ENCODE peak calls at places on chromosomes 2 and 18, in four cellular contexts. Z is IMR-90, K is dorsolateral prefrontal cortex, Q is ovary. M is an unnamed sample.

GRCh38 chr2:176508984-176509383 is 239.7 kb downstream of the MTX2 start:
- DNase-seq in K (no peak), Q (no peak), Z (no peak), M (no peak)

GRCh38 chr2:231379266-231380215 is 16.0 kb upstream of the B3GNT7 start:
- DNase-seq in Z (no peak), K (no peak), Q (no peak), M (no peak)

GRCh38 chr2:222865301-222865700 is 4.5 kb downstream of the ACSL3 start:
- DNase-seq in Z (no peak), Q (no peak), K (no peak), M (no peak)

GRCh38 chr2:179657068-179657467 is 204.3 kb downstream of the ZNF385B start:
- DNase-seq in Q (no peak), Z (no peak), K (no peak), M (no peak)

GRCh38 chr2:232477751-232478510 is 9.7 kb downstream of the ECEL1 start:
- DNase-seq in Z (no peak), K (no peak), Q (peak), M (no peak)

GRCh38 chr2:144939590-144939989 is 419.7 kb upstream of the ZEB2 start:
- DNase-seq in Z (no peak), K (no peak), Q (no peak), M (no peak)

GRCh38 chr2:238873401-238873801 is 25.5 kb downstream of the TWIST2 start:
- DNase-seq in Z (no peak), K (no peak), Q (peak), M (no peak)

GRCh38 chr2:224927671-224928173 is 114.5 kb downstream of the DOCK10 start:
- DNase-seq in K (no peak), Z (peak), Q (no peak), M (peak)

GRCh38 chr2:186328848-186329247 is 157.2 kb upstream of the ZC3H15 start:
- DNase-seq in K (no peak), Q (no peak), Z (no peak), M (no peak)

GRCh38 chr2:31221549-31221948 is 4.2 kb upstream of the CAPN14 start:
- DNase-seq in K (no peak), Q (no peak), Z (no peak), M (no peak)

GRCh38 chr2:8583400-8584173 is 98.3 kb upstream of the ID2 start:
- DNase-seq in Q (peak), K (peak), Z (peak), M (peak)

GRCh38 chr2:45869165-45869501 is 217.7 kb downstream of the PRKCE start:
- DNase-seq in Q (no peak), Z (peak), K (no peak), M (no peak)

GRCh38 chr2:48572797-48573196 is 42.8 kb downstream of the STON1 start:
- DNase-seq in Z (no peak), Q (no peak), K (no peak), M (no peak)

GRCh38 chr2:9739508-9739907 is 103.8 kb upstream of the TAF1B start:
- DNase-seq in Z (no peak), Q (peak), K (no peak), M (no peak)

GRCh38 chr2:180571559-180571958 is 408.8 kb upstream of the UBE2E3 start:
- DNase-seq in K (no peak), Z (peak), Q (no peak), M (no peak)

GRCh38 chr2:69163109-69163508 is 150.1 kb downstream of the ANTXR1 start:
- DNase-seq in Z (peak), Q (no peak), K (no peak), M (no peak)

GRCh38 chr2:236298924-236299475 is 34.8 kb upstream of the ASB18 start:
- DNase-seq in K (no peak), Z (no peak), Q (no peak), M (no peak)

GRCh38 chr2:84386326-84386995 is 72.6 kb downstream of the SUCLG1 start:
- DNase-seq in Q (no peak), Z (no peak), K (no peak), M (no peak)

GRCh38 chr18:8116346-8117007 is 492.8 kb upstream of the RAB12 start:
- DNase-seq in Z (peak), Q (no peak), K (no peak), M (no peak)

DNA sequence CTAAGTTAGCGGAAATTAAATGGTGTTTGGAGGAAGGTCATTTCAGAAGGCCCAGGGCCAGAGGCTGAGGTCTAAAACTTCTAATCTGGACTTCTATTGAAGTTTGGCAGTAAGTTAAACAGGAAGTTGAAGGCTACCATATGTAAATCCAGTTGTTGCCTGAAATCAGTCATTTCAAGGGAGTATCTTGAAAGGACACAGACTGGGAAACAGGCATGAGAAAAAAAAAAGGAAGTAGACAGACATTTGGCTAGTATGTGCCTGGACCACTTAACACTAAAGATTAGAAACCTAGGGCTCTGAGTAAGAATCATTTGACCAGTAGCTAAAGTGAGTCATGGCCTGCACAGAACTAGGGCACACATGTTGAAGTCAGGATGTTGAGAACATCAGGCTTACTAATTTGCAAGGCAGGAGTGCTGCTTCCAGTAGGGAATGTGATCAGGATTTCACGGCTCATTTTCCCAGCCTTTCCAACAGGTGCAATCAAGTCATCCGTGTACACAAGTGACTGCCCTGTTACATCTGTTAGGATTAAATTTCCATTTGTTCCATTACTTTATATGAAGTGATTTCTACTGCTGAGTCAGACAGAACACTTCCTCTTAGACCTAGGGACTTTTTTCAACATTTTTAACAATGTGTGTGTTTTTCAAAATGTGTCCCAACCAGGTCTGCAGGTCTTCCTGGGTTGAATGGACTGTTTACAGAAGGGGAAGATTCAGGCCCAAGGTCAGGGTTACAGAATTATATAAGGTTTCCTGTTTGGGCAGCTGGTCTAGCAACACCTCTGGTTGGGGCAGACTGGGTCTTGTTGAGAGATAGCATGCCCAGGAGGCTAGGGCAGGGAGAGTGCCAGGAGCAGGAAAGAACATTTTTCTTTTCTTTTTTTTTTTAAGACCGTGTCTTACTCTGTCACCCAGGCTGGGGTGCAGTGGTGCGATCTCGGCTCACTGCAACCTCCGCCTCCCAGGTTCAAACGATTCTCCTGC is 145.6 kb downstream of the TGIF1 start:
- DNase-seq in Q (peak), K (no peak), Z (peak), M (peak)
- H3K4me3 ChIP-seq in Q (peak), K (peak), Z (peak), M (peak)

GRCh38 chr2:191304939-191305875 is 60.0 kb downstream of the MYO1B start:
- DNase-seq in Z (peak), Q (peak), K (no peak), M (no peak)
- TF ChIP-seq CTCF in Z (no peak), Q (no peak), K (no peak), M (no peak)

GRCh38 chr2:181682795-181683517 is 2.6 kb upstream of the NEUROD1 start:
- DNase-seq in Z (no peak), K (no peak), Q (no peak), M (no peak)
- H3K4me3 ChIP-seq in Z (no peak), K (no peak), Q (no peak), M (peak)

DNA sequence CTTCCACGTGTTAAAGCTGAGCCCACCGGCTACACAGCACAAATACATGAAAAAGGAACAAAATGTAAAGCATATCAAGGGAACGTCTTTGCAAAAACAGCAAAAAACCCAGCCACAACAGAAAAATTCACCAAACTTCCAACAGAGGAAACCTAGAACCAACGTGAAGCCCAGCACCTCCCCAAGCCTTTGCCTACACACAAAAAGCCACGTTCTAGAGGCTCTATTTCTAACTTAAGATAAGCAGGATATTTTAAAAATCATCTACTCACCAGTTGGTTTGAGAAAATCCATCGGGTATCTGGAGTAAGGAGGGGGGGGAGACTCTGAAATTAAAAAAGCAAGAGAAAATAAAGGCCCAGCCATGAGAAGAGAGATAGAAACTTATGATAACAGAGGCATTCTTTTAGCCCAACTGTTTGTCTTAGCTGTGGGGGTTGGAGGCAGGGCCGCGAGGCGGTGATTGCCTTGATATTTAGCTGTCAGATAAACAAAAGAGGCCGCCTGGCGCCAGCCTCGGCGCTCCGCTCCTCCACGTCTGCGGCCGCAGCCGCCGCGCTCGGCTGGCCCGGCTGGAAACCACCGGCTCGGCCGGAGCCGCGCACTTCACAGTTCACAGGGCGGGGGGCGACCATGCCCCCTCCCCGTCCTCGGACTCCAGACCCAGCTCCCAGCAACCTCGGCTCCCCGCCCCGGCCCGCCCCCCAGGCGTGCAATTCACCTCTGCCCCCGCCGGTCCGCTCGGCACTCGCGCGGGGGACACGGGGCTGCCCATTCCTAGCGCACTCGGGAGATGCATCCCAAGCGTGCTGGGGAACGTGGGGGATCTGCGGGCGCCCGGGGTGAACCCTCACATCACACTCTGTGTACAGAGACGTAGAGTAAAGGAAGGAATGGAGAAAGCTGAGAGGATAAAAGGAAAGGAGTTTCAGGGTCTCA is 2.4 kb downstream of the SMAD7 start:
- DNase-seq in Q (no peak), Z (peak), K (no peak), M (no peak)
- TF ChIP-seq CTCF in Q (no peak), Z (peak), K (peak), M (no peak)

GRCh38 chr2:201127128-201127521 is 11.2 kb downstream of the CFLAR start:
- DNase-seq in K (no peak), Q (no peak), Z (no peak), M (no peak)
- H3K4me3 ChIP-seq in K (peak), Q (no peak), Z (no peak), M (peak)

GRCh38 chr18:12057419-12058039 is 36.1 kb upstream of the ANKRD62 start:
- DNase-seq in Z (no peak), K (no peak), Q (no peak), M (no peak)
- TF ChIP-seq CTCF in Z (no peak), K (no peak), Q (no peak), M (no peak)

DNA sequence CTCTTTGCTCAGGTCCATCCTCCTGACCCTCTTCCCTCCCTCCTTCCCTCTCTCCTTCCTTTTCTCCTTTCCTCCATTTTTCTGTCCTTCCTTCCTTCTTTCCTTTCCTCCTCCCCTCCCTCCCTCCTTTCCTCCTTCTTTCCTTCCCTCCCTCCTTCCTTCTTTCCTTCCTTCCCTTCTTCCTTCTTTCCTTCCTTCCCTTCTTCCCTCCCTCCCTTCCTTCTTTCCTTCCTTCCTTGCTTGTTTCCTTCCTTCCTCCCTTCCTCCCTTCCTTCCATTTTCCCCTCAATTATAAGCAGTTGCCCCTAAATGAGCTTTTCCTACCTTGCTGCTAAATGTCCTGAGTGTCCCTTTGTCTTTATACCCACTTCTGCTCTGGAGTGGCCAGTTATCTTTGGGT is 103.3 kb downstream of the NDUFA10 start:
- DNase-seq in Z (no peak), Q (no peak), K (no peak), M (no peak)
- H3K4me3 ChIP-seq in Z (no peak), Q (no peak), K (no peak), M (no peak)

GRCh38 chr2:230068658-230069080 is at the start of gene SLC16A14:
- DNase-seq in Z (peak), K (no peak), Q (peak), M (no peak)
- TF ChIP-seq CTCF in Z (peak), K (peak), Q (peak), M (no peak)